ENCODE peak calls at places on chromosome 18, in four cellular contexts. One of them, this sample, is unnamed.

GRCh38 chr18:62165583-62165982 is 21.3 kb downstream of the PIGN start:
- DNase-seq in endothelial cell of umbilical vein: no peak
- DNase-seq in breast epithelium: no peak
- DNase-seq in IMR-90: no peak
- DNase-seq in this sample: no peak

GRCh38 chr18:77208969-77209368 is 40.7 kb upstream of the GALR1 start:
- DNase-seq in endothelial cell of umbilical vein: peak; percentile 57
- DNase-seq in breast epithelium: peak; percentile 23
- DNase-seq in IMR-90: peak; percentile 65
- DNase-seq in this sample: peak; percentile 36

GRCh38 chr18:56986829-56987228 is 160.1 kb upstream of the BOD1L2 start:
- DNase-seq in endothelial cell of umbilical vein: no peak
- DNase-seq in breast epithelium: no peak
- DNase-seq in IMR-90: no peak
- DNase-seq in this sample: no peak

GRCh38 chr18:24805156-24805555 is 344.7 kb downstream of the HRH4 start:
- DNase-seq in endothelial cell of umbilical vein: no peak
- DNase-seq in breast epithelium: no peak
- DNase-seq in IMR-90: no peak
- DNase-seq in this sample: no peak

GRCh38 chr18:58533771-58534170 is 95.1 kb downstream of the ALPK2 start:
- DNase-seq in endothelial cell of umbilical vein: no peak
- DNase-seq in breast epithelium: no peak
- DNase-seq in IMR-90: no peak
- DNase-seq in this sample: peak; percentile 42

GRCh38 chr18:79786781-79787526 is 10.8 kb upstream of the KCNG2 start:
- DNase-seq in endothelial cell of umbilical vein: no peak
- DNase-seq in breast epithelium: no peak
- DNase-seq in IMR-90: peak; percentile 66
- DNase-seq in this sample: no peak

GRCh38 chr18:34886162-34886561 is 155.1 kb upstream of the MAPRE2 start:
- DNase-seq in endothelial cell of umbilical vein: no peak
- DNase-seq in breast epithelium: no peak
- DNase-seq in IMR-90: no peak
- DNase-seq in this sample: no peak

GRCh38 chr18:54859667-54860421 is 31.6 kb downstream of the RAB27B start:
- DNase-seq in endothelial cell of umbilical vein: no peak
- DNase-seq in breast epithelium: no peak
- DNase-seq in IMR-90: no peak
- DNase-seq in this sample: no peak

GRCh38 chr18:69631281-69631680 is 230.6 kb downstream of the DOK6 start:
- DNase-seq in endothelial cell of umbilical vein: no peak
- DNase-seq in breast epithelium: no peak
- DNase-seq in IMR-90: no peak
- DNase-seq in this sample: no peak

GRCh38 chr18:32815881-32816280 is 43.1 kb upstream of the KLHL14 start:
- DNase-seq in endothelial cell of umbilical vein: no peak
- DNase-seq in breast epithelium: no peak
- DNase-seq in IMR-90: no peak
- DNase-seq in this sample: no peak

GRCh38 chr18:79506191-79507075 is 110.7 kb downstream of the NFATC1 start:
- DNase-seq in endothelial cell of umbilical vein: no peak
- DNase-seq in breast epithelium: no peak
- DNase-seq in IMR-90: no peak
- DNase-seq in this sample: peak; percentile 84

GRCh38 chr18:37476182-37476581 is 89.4 kb downstream of the CELF4 start:
- DNase-seq in endothelial cell of umbilical vein: peak; percentile 10
- DNase-seq in breast epithelium: no peak
- DNase-seq in IMR-90: peak; percentile 14
- DNase-seq in this sample: peak; percentile 11

GRCh38 chr18:48548404-48548771 is 9.6 kb downstream of the CTIF start:
- DNase-seq in endothelial cell of umbilical vein: no peak
- DNase-seq in breast epithelium: peak; percentile 76
- DNase-seq in IMR-90: no peak
- DNase-seq in this sample: no peak

GRCh38 chr18:55079481-55080350 is 120.5 kb upstream of the CCDC68 start:
- DNase-seq in endothelial cell of umbilical vein: no peak
- DNase-seq in breast epithelium: no peak
- DNase-seq in IMR-90: no peak
- DNase-seq in this sample: no peak

GRCh38 chr18:53944721-53945120 is 279.7 kb downstream of the MBD2 start:
- DNase-seq in endothelial cell of umbilical vein: no peak
- DNase-seq in breast epithelium: no peak
- DNase-seq in IMR-90: no peak
- DNase-seq in this sample: peak; percentile 2

GRCh38 chr18:12276736-12277554 is 22.8 kb downstream of the CIDEA start:
- DNase-seq in endothelial cell of umbilical vein: no peak
- DNase-seq in breast epithelium: no peak
- DNase-seq in IMR-90: peak; percentile 18
- DNase-seq in this sample: no peak

GRCh38 chr18:55110436-55110835 is 151.2 kb upstream of the CCDC68 start:
- DNase-seq in endothelial cell of umbilical vein: peak; percentile 73
- DNase-seq in breast epithelium: no peak
- DNase-seq in IMR-90: no peak
- DNase-seq in this sample: no peak

GRCh38 chr18:524496-524895 is 24.0 kb upstream of the COLEC12 start:
- DNase-seq in endothelial cell of umbilical vein: peak; percentile 61
- DNase-seq in breast epithelium: no peak
- DNase-seq in IMR-90: peak; percentile 78
- DNase-seq in this sample: no peak

GRCh38 chr18:71022389-71022788 is 733.5 kb downstream of the SOCS6 start:
- DNase-seq in endothelial cell of umbilical vein: peak; percentile 73
- DNase-seq in breast epithelium: no peak
- DNase-seq in IMR-90: no peak
- DNase-seq in this sample: no peak

GRCh38 chr18:13562494-13563029 is 163.8 kb downstream of the FAM210A start:
- DNase-seq in endothelial cell of umbilical vein: no peak
- DNase-seq in breast epithelium: no peak
- DNase-seq in IMR-90: no peak
- DNase-seq in this sample: peak; percentile 41

GRCh38 chr18:37248281-37248680 is 317.3 kb downstream of the CELF4 start:
- DNase-seq in endothelial cell of umbilical vein: no peak
- DNase-seq in breast epithelium: no peak
- DNase-seq in IMR-90: no peak
- DNase-seq in this sample: no peak

GRCh38 chr18:6374340-6374739 is 40.4 kb downstream of the L3MBTL4 start:
- DNase-seq in endothelial cell of umbilical vein: no peak
- DNase-seq in breast epithelium: no peak
- DNase-seq in IMR-90: no peak
- DNase-seq in this sample: peak; percentile 28

GRCh38 chr18:66632771-66633170 is 28.9 kb upstream of the CDH19 start:
- DNase-seq in endothelial cell of umbilical vein: peak; percentile 26
- DNase-seq in breast epithelium: no peak
- DNase-seq in IMR-90: no peak
- DNase-seq in this sample: no peak

GRCh38 chr18:79749251-79750191 is 48.2 kb upstream of the KCNG2 start:
- DNase-seq in endothelial cell of umbilical vein: no peak
- DNase-seq in breast epithelium: no peak
- DNase-seq in IMR-90: peak; percentile 14
- DNase-seq in this sample: no peak

GRCh38 chr18:10213526-10213925 is 240.9 kb upstream of the APCDD1 start:
- DNase-seq in endothelial cell of umbilical vein: peak; percentile 4
- DNase-seq in breast epithelium: no peak
- DNase-seq in IMR-90: peak; percentile 33
- DNase-seq in this sample: no peak

DNA sequence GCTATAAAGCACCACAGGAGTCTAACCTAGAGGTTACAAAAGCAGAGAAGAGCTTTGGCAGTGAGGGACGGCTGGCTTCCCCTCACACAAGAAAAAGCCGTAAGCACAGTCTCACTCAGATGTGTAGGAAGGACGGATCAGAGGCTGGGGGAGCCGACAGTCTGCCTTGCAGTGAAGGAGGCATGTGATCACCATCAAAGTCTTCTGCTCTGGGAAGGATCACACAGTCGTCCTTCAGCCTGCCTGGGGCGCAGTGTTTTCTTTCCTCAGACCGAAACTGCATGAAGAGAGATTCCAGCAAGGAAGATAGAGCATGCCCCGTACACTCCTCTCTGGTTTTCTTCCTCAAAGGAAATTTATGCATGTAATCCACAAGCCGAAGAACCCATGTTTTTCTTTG is 24.1 kb downstream of the GATA6 start:
- DNase-seq in endothelial cell of umbilical vein: peak; percentile 79
- DNase-seq in breast epithelium: no peak
- DNase-seq in IMR-90: no peak
- DNase-seq in this sample: no peak
- TF ChIP-seq POLR2A in endothelial cell of umbilical vein: no peak
- TF ChIP-seq POLR2A in breast epithelium: no peak
- TF ChIP-seq POLR2A in IMR-90: no peak
- TF ChIP-seq POLR2A in this sample: no peak

GRCh38 chr18:3596324-3597158 is 146.6 kb downstream of the TGIF1 start:
- DNase-seq in endothelial cell of umbilical vein: peak; percentile 76
- DNase-seq in breast epithelium: peak; percentile 40
- DNase-seq in IMR-90: peak; percentile 58
- DNase-seq in this sample: peak; percentile 54
- H3K4me3 ChIP-seq in endothelial cell of umbilical vein: no peak overlapping the region
- H3K4me3 ChIP-seq in breast epithelium: no peak overlapping the region
- H3K4me3 ChIP-seq in IMR-90: no peak overlapping the region
- H3K4me3 ChIP-seq in this sample: no peak overlapping the region

DNA sequence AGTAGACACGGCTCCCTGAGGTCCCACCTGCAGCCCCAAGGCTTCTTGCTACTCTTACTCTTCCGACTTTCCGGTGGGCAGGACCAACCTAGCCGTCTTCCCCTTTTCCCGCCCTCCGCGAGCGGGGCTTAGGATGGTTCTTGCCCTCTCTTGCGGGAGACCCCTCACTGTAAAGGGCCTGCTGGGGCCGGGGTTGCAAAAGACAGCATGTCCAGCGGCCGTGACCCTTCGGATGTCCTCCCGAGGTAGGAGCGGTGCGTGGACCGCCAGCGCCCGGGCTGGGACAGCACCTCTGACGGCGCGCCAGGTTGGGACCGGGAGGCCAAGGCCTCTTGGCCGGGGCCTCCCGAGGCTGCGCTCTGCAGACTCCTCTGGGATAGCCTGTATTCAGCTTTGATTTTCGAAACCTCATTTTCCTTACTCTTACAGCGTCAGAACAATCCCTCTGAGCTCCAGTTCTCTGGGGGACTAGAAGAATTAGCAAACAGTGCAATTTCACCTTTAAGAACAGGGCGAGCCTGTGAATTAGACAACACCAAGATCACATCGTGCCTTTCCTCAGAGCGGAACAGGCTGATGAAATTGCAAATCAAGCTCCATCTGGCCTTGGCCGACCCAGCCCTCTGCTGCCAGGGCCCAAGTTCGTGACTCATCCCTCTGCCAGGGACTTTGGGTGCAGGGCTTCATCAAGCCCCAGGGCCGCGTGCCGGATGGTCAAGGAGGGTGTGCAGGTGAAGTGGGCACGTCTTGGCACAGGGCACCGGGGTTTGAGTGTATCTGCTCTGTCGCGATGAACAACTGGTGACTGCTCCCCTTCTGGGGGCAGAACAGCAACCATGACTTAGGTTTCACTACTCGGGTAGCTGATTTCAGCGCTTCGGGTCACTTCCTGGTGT is 777 bp downstream of the MOCOS start:
- DNase-seq in endothelial cell of umbilical vein: no peak
- DNase-seq in breast epithelium: no peak
- DNase-seq in IMR-90: peak; percentile 19
- DNase-seq in this sample: no peak
- H3K27ac ChIP-seq in endothelial cell of umbilical vein: no peak overlapping the region
- H3K27ac ChIP-seq in breast epithelium: peak overlapping the region; percentile 40
- H3K27ac ChIP-seq in IMR-90: peak overlapping the region; percentile 22
- H3K27ac ChIP-seq in this sample: no peak overlapping the region

GRCh38 chr18:3451989-3452749 is 2.2 kb downstream of the TGIF1 start:
- DNase-seq in endothelial cell of umbilical vein: peak; percentile 70
- DNase-seq in breast epithelium: peak; percentile 77
- DNase-seq in IMR-90: peak; percentile 69
- DNase-seq in this sample: peak; percentile 82
- TF ChIP-seq POLR2A in endothelial cell of umbilical vein: no peak
- TF ChIP-seq POLR2A in breast epithelium: peak; percentile 17
- TF ChIP-seq POLR2A in IMR-90: peak; percentile 36
- TF ChIP-seq POLR2A in this sample: no peak

DNA sequence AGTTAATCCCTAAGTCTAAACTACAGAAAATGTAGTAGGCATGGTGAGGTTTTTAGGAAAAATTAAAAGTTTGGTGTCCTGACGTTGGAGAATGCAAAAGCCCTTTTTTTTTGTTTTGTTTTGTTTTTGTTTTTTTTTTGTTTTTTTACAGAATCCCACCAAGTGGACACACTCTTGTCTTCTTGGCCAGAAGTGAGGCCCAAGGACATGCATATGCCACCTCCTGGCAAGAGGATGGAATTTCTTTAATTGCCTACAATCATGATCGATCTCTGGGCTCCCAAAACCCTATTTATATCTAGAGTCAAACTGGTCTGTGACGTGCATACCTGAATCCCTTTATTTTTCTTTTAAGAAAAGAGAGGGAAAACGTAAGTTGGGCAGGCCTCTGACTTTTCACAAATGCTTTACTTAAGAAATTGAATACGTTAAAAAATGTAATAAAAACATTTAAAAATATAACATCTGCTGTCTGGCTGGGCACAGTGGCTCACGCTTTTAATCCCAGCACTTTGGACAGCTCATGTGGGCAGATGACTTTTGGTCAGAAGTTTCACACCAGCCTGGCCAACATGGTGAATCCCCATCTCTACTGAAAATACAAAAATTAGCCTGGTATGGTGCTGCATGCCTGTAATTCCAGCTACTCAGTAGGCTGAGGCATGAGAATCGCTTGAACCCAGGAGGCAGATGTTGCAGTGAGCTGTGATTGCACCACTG is 502.7 kb downstream of the CBLN2 start:
- DNase-seq in endothelial cell of umbilical vein: no peak
- DNase-seq in breast epithelium: no peak
- DNase-seq in IMR-90: no peak
- DNase-seq in this sample: no peak
- H3K4me3 ChIP-seq in endothelial cell of umbilical vein: no peak overlapping the region
- H3K4me3 ChIP-seq in breast epithelium: no peak overlapping the region
- H3K4me3 ChIP-seq in IMR-90: no peak overlapping the region
- H3K4me3 ChIP-seq in this sample: no peak overlapping the region

GRCh38 chr18:74731097-74731496 is 133.4 kb downstream of the ZNF407 start:
- DNase-seq in endothelial cell of umbilical vein: peak; percentile 3
- DNase-seq in breast epithelium: no peak
- DNase-seq in IMR-90: peak; percentile 86
- DNase-seq in this sample: no peak
- H3K27ac ChIP-seq in endothelial cell of umbilical vein: no peak overlapping the region
- H3K27ac ChIP-seq in breast epithelium: no peak overlapping the region
- H3K27ac ChIP-seq in IMR-90: peak overlapping the region; percentile 19
- H3K27ac ChIP-seq in this sample: no peak overlapping the region